ENCODE peak calls at places on chromosome 10, in nine cellular contexts. One of them, this sample, is unnamed.
A peak's percentile ranks its signal among the peaks of the same experiment; 100 is the strongest.

GRCh38 chr10:127922675-127923366 is 15.9 kb downstream of the PTPRE start:
- DNase-seq in HFFc6: peak; percentile 21
- DNase-seq in NCI-H1436 treated with DMSO at 0.1 percent for 48 hours: no peak
- DNase-seq in A172: peak; percentile 90
- DNase-seq in NCI-H1092: no peak
- DNase-seq in stimulated activated CD4-positive, alpha-beta T cell treated with anti-CD3 and anti-CD28 coated beads, Interleukin-4, amount 100 ng/mL, for 24 hours: no peak
- DNase-seq in H54: peak; percentile 60
- DNase-seq in uterus: no peak
- DNase-seq in kidney: peak; percentile 91
- DNase-seq in this sample: peak; percentile 89

GRCh38 chr10:42975005-42975493 is 101.8 kb upstream of the RET start:
- DNase-seq in HFFc6: no peak
- DNase-seq in NCI-H1436 treated with DMSO at 0.1 percent for 48 hours: no peak
- DNase-seq in A172: no peak
- DNase-seq in NCI-H1092: no peak
- DNase-seq in stimulated activated CD4-positive, alpha-beta T cell treated with anti-CD3 and anti-CD28 coated beads, Interleukin-4, amount 100 ng/mL, for 24 hours: no peak
- DNase-seq in H54: no peak
- DNase-seq in uterus: no peak
- DNase-seq in kidney: peak; percentile 65
- DNase-seq in this sample: peak; percentile 10

GRCh38 chr10:20659225-20659624 is 237.9 kb downstream of the NEBL start:
- DNase-seq in HFFc6: no peak
- DNase-seq in NCI-H1436 treated with DMSO at 0.1 percent for 48 hours: no peak
- DNase-seq in A172: no peak
- DNase-seq in NCI-H1092: no peak
- DNase-seq in stimulated activated CD4-positive, alpha-beta T cell treated with anti-CD3 and anti-CD28 coated beads, Interleukin-4, amount 100 ng/mL, for 24 hours: no peak
- DNase-seq in H54: no peak
- DNase-seq in uterus: no peak
- DNase-seq in kidney: no peak
- DNase-seq in this sample: no peak

GRCh38 chr10:3723706-3724225 is 61.2 kb downstream of the KLF6 start:
- DNase-seq in HFFc6: no peak
- DNase-seq in NCI-H1436 treated with DMSO at 0.1 percent for 48 hours: no peak
- DNase-seq in A172: no peak
- DNase-seq in NCI-H1092: no peak
- DNase-seq in stimulated activated CD4-positive, alpha-beta T cell treated with anti-CD3 and anti-CD28 coated beads, Interleukin-4, amount 100 ng/mL, for 24 hours: no peak
- DNase-seq in H54: no peak
- DNase-seq in uterus: no peak
- DNase-seq in kidney: no peak
- DNase-seq in this sample: no peak

GRCh38 chr10:110141747-110142625 is 65.4 kb upstream of the MXI1 start:
- DNase-seq in HFFc6: no peak
- DNase-seq in NCI-H1436 treated with DMSO at 0.1 percent for 48 hours: no peak
- DNase-seq in A172: no peak
- DNase-seq in NCI-H1092: no peak
- DNase-seq in stimulated activated CD4-positive, alpha-beta T cell treated with anti-CD3 and anti-CD28 coated beads, Interleukin-4, amount 100 ng/mL, for 24 hours: no peak
- DNase-seq in H54: no peak
- DNase-seq in uterus: no peak
- DNase-seq in kidney: peak; percentile 75
- DNase-seq in this sample: no peak

GRCh38 chr10:121935702-121936101 is 7.9 kb upstream of the ATE1 start:
- DNase-seq in HFFc6: no peak
- DNase-seq in NCI-H1436 treated with DMSO at 0.1 percent for 48 hours: no peak
- DNase-seq in A172: no peak
- DNase-seq in NCI-H1092: no peak
- DNase-seq in stimulated activated CD4-positive, alpha-beta T cell treated with anti-CD3 and anti-CD28 coated beads, Interleukin-4, amount 100 ng/mL, for 24 hours: no peak
- DNase-seq in H54: no peak
- DNase-seq in uterus: no peak
- DNase-seq in kidney: no peak
- DNase-seq in this sample: no peak

GRCh38 chr10:78146200-78146599 is 112.5 kb downstream of the RPS24 start:
- DNase-seq in HFFc6: no peak
- DNase-seq in NCI-H1436 treated with DMSO at 0.1 percent for 48 hours: no peak
- DNase-seq in A172: no peak
- DNase-seq in NCI-H1092: no peak
- DNase-seq in stimulated activated CD4-positive, alpha-beta T cell treated with anti-CD3 and anti-CD28 coated beads, Interleukin-4, amount 100 ng/mL, for 24 hours: no peak
- DNase-seq in H54: no peak
- DNase-seq in uterus: no peak
- DNase-seq in kidney: no peak
- DNase-seq in this sample: no peak

GRCh38 chr10:102413053-102413705 is 5.4 kb downstream of the PSD start:
- DNase-seq in HFFc6: no peak
- DNase-seq in NCI-H1436 treated with DMSO at 0.1 percent for 48 hours: peak; percentile 76
- DNase-seq in A172: peak; percentile 38
- DNase-seq in NCI-H1092: peak; percentile 72
- DNase-seq in stimulated activated CD4-positive, alpha-beta T cell treated with anti-CD3 and anti-CD28 coated beads, Interleukin-4, amount 100 ng/mL, for 24 hours: no peak
- DNase-seq in H54: peak; percentile 72
- DNase-seq in uterus: no peak
- DNase-seq in kidney: no peak
- DNase-seq in this sample: no peak

GRCh38 chr10:49070701-49071100 is 44.6 kb downstream of the VSTM4 start:
- DNase-seq in HFFc6: no peak
- DNase-seq in NCI-H1436 treated with DMSO at 0.1 percent for 48 hours: no peak
- DNase-seq in A172: no peak
- DNase-seq in NCI-H1092: no peak
- DNase-seq in stimulated activated CD4-positive, alpha-beta T cell treated with anti-CD3 and anti-CD28 coated beads, Interleukin-4, amount 100 ng/mL, for 24 hours: no peak
- DNase-seq in H54: no peak
- DNase-seq in uterus: no peak
- DNase-seq in kidney: no peak
- DNase-seq in this sample: no peak

GRCh38 chr10:44806895-44807294 is 104.2 kb upstream of the TMEM72 start:
- DNase-seq in HFFc6: no peak
- DNase-seq in NCI-H1436 treated with DMSO at 0.1 percent for 48 hours: no peak
- DNase-seq in A172: no peak
- DNase-seq in NCI-H1092: no peak
- DNase-seq in stimulated activated CD4-positive, alpha-beta T cell treated with anti-CD3 and anti-CD28 coated beads, Interleukin-4, amount 100 ng/mL, for 24 hours: no peak
- DNase-seq in H54: no peak
- DNase-seq in uterus: no peak
- DNase-seq in kidney: no peak
- DNase-seq in this sample: no peak

GRCh38 chr10:1548146-1548545 is 189.2 kb downstream of the ADARB2 start:
- DNase-seq in HFFc6: no peak
- DNase-seq in NCI-H1436 treated with DMSO at 0.1 percent for 48 hours: no peak
- DNase-seq in A172: no peak
- DNase-seq in NCI-H1092: no peak
- DNase-seq in stimulated activated CD4-positive, alpha-beta T cell treated with anti-CD3 and anti-CD28 coated beads, Interleukin-4, amount 100 ng/mL, for 24 hours: no peak
- DNase-seq in H54: no peak
- DNase-seq in uterus: no peak
- DNase-seq in kidney: no peak
- DNase-seq in this sample: peak; percentile 37

GRCh38 chr10:70432101-70432500 is 9.4 kb downstream of the NODAL start:
- DNase-seq in HFFc6: no peak
- DNase-seq in NCI-H1436 treated with DMSO at 0.1 percent for 48 hours: no peak
- DNase-seq in A172: peak; percentile 12
- DNase-seq in NCI-H1092: no peak
- DNase-seq in stimulated activated CD4-positive, alpha-beta T cell treated with anti-CD3 and anti-CD28 coated beads, Interleukin-4, amount 100 ng/mL, for 24 hours: no peak
- DNase-seq in H54: no peak
- DNase-seq in uterus: no peak
- DNase-seq in kidney: no peak
- DNase-seq in this sample: no peak

GRCh38 chr10:131571346-131571745 is 259.8 kb upstream of the TCERG1L start:
- DNase-seq in HFFc6: no peak
- DNase-seq in NCI-H1436 treated with DMSO at 0.1 percent for 48 hours: no peak
- DNase-seq in A172: no peak
- DNase-seq in NCI-H1092: no peak
- DNase-seq in stimulated activated CD4-positive, alpha-beta T cell treated with anti-CD3 and anti-CD28 coated beads, Interleukin-4, amount 100 ng/mL, for 24 hours: no peak
- DNase-seq in H54: no peak
- DNase-seq in uterus: no peak
- DNase-seq in kidney: no peak
- DNase-seq in this sample: no peak